ENCODE peak calls at places on chromosome 1, in six cellular contexts. K, N, Q, S, C and Z are unnamed samples.

GRCh38 chr1:160626560-160627342 is 20.1 kb downstream of the SLAMF1 start:
- ATAC-seq in K (no peak), N (no peak), Q (peak), S (no peak), C (peak), Z (no peak)

GRCh38 chr1:153577624-153578051 is 12.0 kb upstream of the S100A2 start:
- ATAC-seq in K (peak), N (no peak), Q (peak), S (no peak), C (no peak), Z (no peak)

GRCh38 chr1:86231076-86231475 is 74.5 kb upstream of the COL24A1 start:
- ATAC-seq in K (no peak), N (no peak), Q (no peak), S (no peak), C (no peak), Z (no peak)

GRCh38 chr1:43881415-43881814 is 52.2 kb upstream of the ARTN start:
- ATAC-seq in K (no peak), N (no peak), Q (peak), S (peak), C (no peak), Z (no peak)

GRCh38 chr1:168466703-168467081 is 77.1 kb downstream of the XCL2 start:
- ATAC-seq in K (no peak), N (no peak), Q (no peak), S (no peak), C (peak), Z (no peak)

GRCh38 chr1:15799004-15799867 is 8.2 kb downstream of the UQCRHL start:
- ATAC-seq in K (peak), N (peak), Q (no peak), S (peak), C (peak), Z (peak)

GRCh38 chr1:56663846-56664245 is 18.7 kb downstream of the PRKAA2 start:
- ATAC-seq in K (no peak), N (no peak), Q (no peak), S (no peak), C (no peak), Z (no peak)

GRCh38 chr1:71667224-71667623 is 586.4 kb upstream of the ZRANB2 start:
- ATAC-seq in K (no peak), N (no peak), Q (no peak), S (no peak), C (no peak), Z (peak)

GRCh38 chr1:234956821-234957329 is 171.8 kb downstream of the TOMM20 start:
- ATAC-seq in K (peak), N (no peak), Q (peak), S (peak), C (no peak), Z (peak)

GRCh38 chr1:9145021-9145668 is 16.2 kb upstream of the GPR157 start:
- ATAC-seq in K (peak), N (no peak), Q (peak), S (peak), C (peak), Z (no peak)

GRCh38 chr1:235500971-235501540 is 3.2 kb downstream of the B3GALNT2 start:
- ATAC-seq in K (no peak), N (no peak), Q (no peak), S (no peak), C (no peak), Z (no peak)

GRCh38 chr1:93732514-93732913 is 50.9 kb upstream of the BCAR3 start:
- ATAC-seq in K (peak), N (no peak), Q (peak), S (peak), C (peak), Z (no peak)

GRCh38 chr1:92096317-92096716 is 16.2 kb downstream of the BTBD8 start:
- ATAC-seq in K (no peak), N (no peak), Q (no peak), S (no peak), C (no peak), Z (no peak)

GRCh38 chr1:221718391-221719277 is 23.3 kb downstream of the DUSP10 start:
- ATAC-seq in K (peak), N (no peak), Q (no peak), S (peak), C (no peak), Z (peak)

GRCh38 chr1:241600496-241600901 is 39.7 kb downstream of the CHML start:
- ATAC-seq in K (no peak), N (no peak), Q (no peak), S (no peak), C (peak), Z (no peak)

GRCh38 chr1:9084883-9085282 is 15.4 kb upstream of the SLC2A5 start:
- ATAC-seq in K (no peak), N (peak), Q (no peak), S (no peak), C (no peak), Z (peak)

GRCh38 chr1:205597691-205598314 is 34.0 kb downstream of the ELK4 start:
- ATAC-seq in K (no peak), N (no peak), Q (no peak), S (no peak), C (no peak), Z (no peak)

GRCh38 chr1:31703431-31704260 is at the start of gene COL16A1:
- ATAC-seq in K (no peak), N (peak), Q (peak), S (peak), C (peak), Z (peak)

GRCh38 chr1:232378266-232379041 is 251.5 kb downstream of the SIPA1L2 start:
- ATAC-seq in K (no peak), N (no peak), Q (no peak), S (no peak), C (no peak), Z (no peak)

GRCh38 chr1:31593136-31593665 is 16.9 kb downstream of the TINAGL1 start:
- ATAC-seq in K (peak), N (no peak), Q (no peak), S (no peak), C (no peak), Z (no peak)

GRCh38 chr1:232276651-232277050 is 353.3 kb downstream of the SIPA1L2 start:
- ATAC-seq in K (no peak), N (no peak), Q (no peak), S (no peak), C (no peak), Z (no peak)

GRCh38 chr1:151936653-151937052 is 27.3 kb upstream of the THEM4 start:
- ATAC-seq in K (peak), N (no peak), Q (peak), S (no peak), C (no peak), Z (no peak)

GRCh38 chr1:170355267-170355801 is 176.6 kb upstream of the GORAB start:
- ATAC-seq in K (no peak), N (no peak), Q (no peak), S (no peak), C (no peak), Z (no peak)

GRCh38 chr1:63854091-63854490 is 80.3 kb downstream of the ROR1 start:
- ATAC-seq in K (no peak), N (no peak), Q (no peak), S (no peak), C (no peak), Z (no peak)

GRCh38 chr1:9037476-9038337 is 11.5 kb upstream of the SLC2A7 start:
- ATAC-seq in K (no peak), N (peak), Q (no peak), S (peak), C (peak), Z (no peak)

GRCh38 chr1:178625695-178626094 is 99.3 kb upstream of the RALGPS2 start:
- ATAC-seq in K (no peak), N (no peak), Q (no peak), S (peak), C (no peak), Z (no peak)

GRCh38 chr1:207346562-207346912 is 25.1 kb downstream of the CD55 start:
- ATAC-seq in K (peak), N (no peak), Q (peak), S (no peak), C (peak), Z (no peak)

GRCh38 chr1:8889925-8890785 is 11.7 kb upstream of the ENO1 start:
- ATAC-seq in K (peak), N (peak), Q (peak), S (peak), C (no peak), Z (peak)

GRCh38 chr1:6460349-6461236 is 5.4 kb downstream of the TNFRSF25 start:
- ATAC-seq in K (no peak), N (no peak), Q (no peak), S (no peak), C (peak), Z (no peak)

GRCh38 chr1:12432897-12433296 is 185.1 kb downstream of the DHRS3 start:
- ATAC-seq in K (peak), N (no peak), Q (peak), S (peak), C (no peak), Z (no peak)

GRCh38 chr1:245441699-245442098 is 286.9 kb downstream of the KIF26B start:
- ATAC-seq in K (no peak), N (no peak), Q (no peak), S (no peak), C (no peak), Z (no peak)

GRCh38 chr1:155729031-155729898 is 40.4 kb downstream of the DAP3 start:
- ATAC-seq in K (peak), N (peak), Q (peak), S (peak), C (peak), Z (peak)

GRCh38 chr1:19762175-19762779 is 37.4 kb downstream of the TMCO4 start:
- ATAC-seq in K (peak), N (no peak), Q (peak), S (peak), C (peak), Z (no peak)

DNA sequence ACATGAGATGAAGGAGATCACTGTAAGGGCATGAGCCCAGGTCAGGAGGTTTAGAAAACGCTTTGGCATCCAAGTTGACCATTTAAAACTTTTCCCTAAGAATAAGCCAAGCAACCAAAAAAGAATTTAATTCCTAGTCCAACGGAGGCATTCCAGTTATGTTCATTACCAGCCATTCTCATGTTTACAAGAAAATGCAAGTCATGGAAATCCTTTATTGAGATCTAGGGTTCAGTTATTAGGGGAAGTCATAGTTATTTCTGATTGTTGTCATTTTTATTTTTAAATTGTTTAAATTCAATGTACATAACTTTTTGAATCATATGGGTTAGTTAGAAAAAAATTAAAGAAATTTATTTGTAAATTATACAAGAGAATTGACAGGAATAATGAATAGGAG is 24.5 kb downstream of the CFHR5 start:
- ATAC-seq in K (no peak), N (no peak), Q (no peak), S (no peak), C (no peak), Z (no peak)
- TF ChIP-seq EP300 in K (no peak), N (no peak), Q (no peak), S (no peak), C (no peak), Z (no peak)

GRCh38 chr1:23800396-23801337 is at the start of gene GALE:
- ATAC-seq in K (peak), N (peak), Q (peak), S (peak), C (peak), Z (peak)
- TF ChIP-seq POLR2A in K (peak), N (peak), Q (peak), S (peak), C (peak), Z (peak)

GRCh38 chr1:229268505-229268904 is 2.4 kb upstream of the RAB4A start:
- ATAC-seq in K (no peak), N (no peak), Q (no peak), S (no peak), C (no peak), Z (no peak)
- TF ChIP-seq EP300 in K (no peak), N (no peak), Q (no peak), S (no peak), C (no peak), Z (no peak)

DNA sequence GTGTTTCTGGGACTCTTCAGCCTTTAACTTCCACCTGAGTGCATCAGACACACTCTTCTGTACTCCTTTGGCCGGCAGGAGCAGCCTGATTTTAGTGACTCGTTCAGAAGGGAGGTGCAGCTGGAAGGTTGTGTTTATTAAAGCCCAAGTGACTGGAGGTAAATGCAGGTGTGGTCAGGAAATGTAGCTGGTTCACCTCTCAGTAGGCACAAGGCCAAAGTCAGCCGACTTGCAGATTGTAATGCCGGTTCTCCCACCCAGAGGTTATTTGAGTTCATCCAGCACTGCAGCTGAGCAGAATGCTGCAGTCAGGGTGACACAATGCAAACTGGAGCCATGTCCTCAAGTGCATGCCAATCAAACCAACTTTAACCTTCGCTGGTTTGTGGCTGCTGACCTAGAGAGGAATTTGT is 91.5 kb downstream of the SPATA46 start:
- ATAC-seq in K (no peak), N (peak), Q (no peak), S (peak), C (no peak), Z (no peak)
- TF ChIP-seq POLR2A in K (no peak), N (no peak), Q (no peak), S (no peak), C (no peak), Z (no peak)

DNA sequence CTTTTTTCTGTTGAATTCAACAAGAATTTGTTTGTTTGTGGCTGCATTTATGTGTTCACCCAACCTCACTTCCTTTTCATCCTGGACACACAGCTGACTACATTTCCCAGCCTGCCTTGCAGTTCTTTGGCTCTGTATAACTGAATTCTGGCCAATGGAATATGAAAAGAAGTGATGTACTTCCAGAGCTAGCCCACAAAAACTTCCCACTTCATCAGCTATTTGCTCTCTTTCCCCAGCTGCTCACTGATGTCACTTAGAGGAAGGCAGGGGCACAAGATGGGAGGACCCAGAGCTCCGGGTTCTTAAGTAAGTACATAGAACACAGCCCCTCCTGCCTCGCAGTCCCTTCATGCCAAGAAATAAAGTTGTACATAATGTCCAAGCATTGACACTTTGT is 235.0 kb upstream of the FGGY start:
- ATAC-seq in K (peak), N (peak), Q (peak), S (no peak), C (peak), Z (peak)
- TF ChIP-seq EP300 in K (no peak), N (no peak), Q (no peak), S (no peak), C (no peak), Z (no peak)

GRCh38 chr1:41902125-41902524 is 16.6 kb downstream of the HIVEP3 start:
- ATAC-seq in K (peak), N (peak), Q (peak), S (no peak), C (no peak), Z (no peak)

GRCh38 chr1:41901551-41901950 is 17.2 kb downstream of the HIVEP3 start:
- ATAC-seq in K (peak), N (no peak), Q (peak), S (no peak), C (no peak), Z (no peak)

GRCh38 chr1:41902669-41903068 is 16.1 kb downstream of the HIVEP3 start:
- ATAC-seq in K (no peak), N (no peak), Q (no peak), S (no peak), C (no peak), Z (no peak)

GRCh38 chr1:41898191-41898713 is 20.5 kb downstream of the HIVEP3 start:
- ATAC-seq in K (no peak), N (no peak), Q (peak), S (no peak), C (no peak), Z (no peak)

DNA sequence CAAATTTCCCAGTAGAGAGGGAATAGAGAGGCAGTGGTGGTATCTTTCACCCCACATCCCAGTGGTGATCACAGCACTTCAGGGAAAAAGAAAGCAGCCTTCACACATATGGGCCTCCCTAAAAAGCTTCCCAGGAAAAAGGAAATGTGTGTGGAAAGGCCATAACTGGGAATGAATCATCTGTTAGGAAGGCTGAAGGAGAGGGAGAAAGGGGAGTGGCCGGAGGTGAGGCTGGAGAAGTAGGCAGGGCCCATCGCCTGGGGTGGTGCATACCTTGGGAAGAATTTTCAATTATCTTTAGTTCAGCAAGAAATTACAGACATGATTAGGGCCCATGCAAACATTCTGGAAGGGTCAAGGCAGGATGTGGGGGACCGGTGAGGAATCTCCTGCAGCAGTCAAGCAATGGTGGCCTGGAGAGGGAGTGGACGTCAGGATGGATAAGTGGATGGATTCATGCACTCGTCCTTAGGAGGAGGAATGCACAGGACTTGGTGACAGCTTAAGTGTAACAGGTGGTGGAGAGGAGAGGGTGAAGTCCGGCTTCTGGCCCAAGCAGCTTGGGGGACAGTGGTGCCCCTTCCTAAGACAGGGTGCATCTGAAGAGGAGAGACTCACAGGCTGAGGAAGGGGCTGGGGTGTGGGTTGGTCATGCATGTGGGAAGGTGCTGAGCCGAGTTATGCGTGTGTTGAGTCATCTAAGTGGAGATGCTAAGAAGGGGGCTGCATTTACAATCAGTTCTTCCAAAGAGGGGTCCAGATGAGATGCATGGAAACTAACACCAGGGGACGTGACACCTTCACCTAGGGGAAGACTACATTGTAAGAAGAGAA is 17.9 kb downstream of the HIVEP3 start:
- ATAC-seq in K (peak), N (no peak), Q (no peak), S (no peak), C (no peak), Z (no peak)
- TF ChIP-seq POLR2A in K (no peak), N (no peak), Q (no peak), S (no peak), C (no peak), Z (no peak)

GRCh38 chr1:201490708-201491131 is 16.2 kb downstream of the CSRP1 start:
- ATAC-seq in K (no peak), N (no peak), Q (no peak), S (no peak), C (no peak), Z (no peak)
- TF ChIP-seq EP300 in K (no peak), N (no peak), Q (no peak), S (no peak), C (no peak), Z (no peak)